ENCODE peak calls at places on chromosomes 13 and 19, in seven cellular contexts. J is tibial nerve, H is adrenal gland, D is sigmoid colon, S is ovary, U is prostate gland, Y is testis. O is an unnamed sample.

GRCh38 chr19:12984143-12984627 is 11.1 kb upstream of the NFIX start:
- DNase-seq in D (no peak), H (no peak), S (no peak), U (no peak), J (no peak), Y (no peak), O (no peak)

GRCh38 chr19:32652893-32653625 is 21.9 kb downstream of the ANKRD27 start:
- DNase-seq in J (peak), Y (peak), S (peak), D (peak), U (peak), H (peak), O (peak)

GRCh38 chr19:43132696-43133095 is 50.2 kb upstream of the PSG2 start:
- DNase-seq in Y (no peak), H (no peak), D (no peak), J (no peak), U (no peak), S (no peak), O (no peak)

GRCh38 chr19:46745030-46745429 is 827 bp upstream of the FKRP start:
- DNase-seq in Y (no peak), J (no peak), D (no peak), H (no peak), S (peak), U (no peak), O (no peak)

GRCh38 chr19:17826508-17827056 is 5.3 kb upstream of the INSL3 start:
- DNase-seq in D (no peak), S (no peak), Y (no peak), H (no peak), J (no peak), U (no peak), O (no peak)

GRCh38 chr13:89726690-89727435 is 1620.6 kb upstream of the MIR17HG start:
- DNase-seq in J (no peak), Y (no peak), S (no peak), D (no peak), H (no peak), U (no peak), O (no peak)

GRCh38 chr19:49931293-49932040 is 2.2 kb upstream of the NUP62 start:
- DNase-seq in D (no peak), Y (no peak), J (no peak), U (no peak), H (no peak), S (no peak), O (no peak)

GRCh38 chr13:110944121-110944967 is 29.5 kb upstream of the ANKRD10 start:
- DNase-seq in J (no peak), H (peak), D (no peak), U (peak), S (peak), Y (no peak), O (no peak)

GRCh38 chr13:33123066-33123940 is 107.1 kb downstream of the KL start:
- DNase-seq in U (no peak), Y (peak), J (peak), D (peak), S (no peak), H (peak), O (no peak)

GRCh38 chr13:25468330-25469178 is 96.8 kb downstream of the ATP8A2 start:
- DNase-seq in J (no peak), H (no peak), U (no peak), S (no peak), Y (peak), D (no peak), O (no peak)

GRCh38 chr13:94233401-94233800 is 246.1 kb downstream of the DCT start:
- DNase-seq in S (no peak), U (no peak), Y (no peak), J (peak), D (peak), H (peak), O (no peak)

GRCh38 chr19:40585677-40586422 is 9.2 kb downstream of the SHKBP1 start:
- DNase-seq in D (no peak), U (no peak), J (no peak), S (no peak), Y (no peak), H (no peak), O (no peak)

GRCh38 chr19:14507704-14508246 is 10.4 kb downstream of the DNAJB1 start:
- DNase-seq in S (no peak), Y (no peak), J (no peak), H (no peak), U (no peak), D (no peak), O (no peak)

GRCh38 chr13:79392882-79393563 is 13.0 kb downstream of the RBM26 start:
- DNase-seq in H (no peak), S (no peak), D (no peak), Y (no peak), U (no peak), J (no peak), O (no peak)

GRCh38 chr13:33446821-33447481 is 161.4 kb upstream of the STARD13 start:
- DNase-seq in H (no peak), U (peak), S (no peak), Y (no peak), D (no peak), J (no peak), O (no peak)

GRCh38 chr13:35855531-35856019 is 275.6 kb downstream of the DCLK1 start:
- DNase-seq in D (no peak), H (no peak), U (no peak), Y (no peak), S (no peak), J (no peak), O (no peak)

GRCh38 chr13:67049744-67050143 is 180.4 kb downstream of the PCDH9 start:
- DNase-seq in D (no peak), J (no peak), S (no peak), H (no peak), U (no peak), Y (no peak), O (no peak)

GRCh38 chr13:93420887-93421286 is 194.3 kb downstream of the GPC6 start:
- DNase-seq in Y (no peak), J (no peak), H (no peak), U (no peak), S (no peak), D (no peak), O (no peak)

GRCh38 chr19:1410136-1410786 is 2.9 kb downstream of the DAZAP1 start:
- DNase-seq in H (peak), S (no peak), Y (no peak), D (no peak), U (no peak), J (no peak), O (no peak)

GRCh38 chr13:104779311-104779710 is 1713.1 kb upstream of the SLC10A2 start:
- DNase-seq in J (no peak), Y (no peak), H (no peak), U (no peak), D (no peak), S (no peak), O (no peak)

GRCh38 chr13:46664195-46664594 is 111.2 kb downstream of the LRCH1 start:
- DNase-seq in J (no peak), S (no peak), H (no peak), U (no peak), Y (no peak), D (no peak), O (no peak)

GRCh38 chr13:90868321-90868920 is 479.1 kb upstream of the MIR17HG start:
- DNase-seq in S (no peak), J (peak), U (no peak), H (no peak), Y (peak), D (no peak), O (no peak)

GRCh38 chr13:78604782-78605611 is 1.6 kb upstream of the POU4F1 start:
- DNase-seq in U (no peak), Y (no peak), H (no peak), D (no peak), J (no peak), S (no peak), O (no peak)

GRCh38 chr13:99384468-99384867 is 77.3 kb upstream of the GPR183 start:
- DNase-seq in Y (no peak), U (no peak), S (no peak), J (no peak), H (no peak), D (no peak), O (no peak)

GRCh38 chr13:37960427-37960826 is 90.9 kb upstream of the TRPC4 start:
- DNase-seq in U (no peak), D (no peak), J (no peak), H (no peak), S (no peak), Y (no peak), O (no peak)

GRCh38 chr19:55549500-55550320 is 4.4 kb upstream of the SBK3 start:
- DNase-seq in D (no peak), S (no peak), J (no peak), U (no peak), Y (no peak), H (no peak), O (peak)

GRCh38 chr13:59437902-59438301 is 725.8 kb downstream of the DIAPH3 start:
- DNase-seq in D (no peak), Y (no peak), U (no peak), S (no peak), J (no peak), H (no peak), O (no peak)

GRCh38 chr13:93981578-93981977 is 497.9 kb downstream of the DCT start:
- DNase-seq in H (no peak), D (no peak), U (no peak), J (no peak), S (no peak), Y (no peak), O (no peak)

GRCh38 chr19:22882797-22883196 is 50.7 kb downstream of the ZNF723 start:
- DNase-seq in Y (no peak), D (no peak), H (no peak), J (peak), U (no peak), S (no peak), O (no peak)
- TF ChIP-seq CTCF in Y (peak), D (peak), H (peak), J (peak), U (no peak), S (peak), O (peak)

DNA sequence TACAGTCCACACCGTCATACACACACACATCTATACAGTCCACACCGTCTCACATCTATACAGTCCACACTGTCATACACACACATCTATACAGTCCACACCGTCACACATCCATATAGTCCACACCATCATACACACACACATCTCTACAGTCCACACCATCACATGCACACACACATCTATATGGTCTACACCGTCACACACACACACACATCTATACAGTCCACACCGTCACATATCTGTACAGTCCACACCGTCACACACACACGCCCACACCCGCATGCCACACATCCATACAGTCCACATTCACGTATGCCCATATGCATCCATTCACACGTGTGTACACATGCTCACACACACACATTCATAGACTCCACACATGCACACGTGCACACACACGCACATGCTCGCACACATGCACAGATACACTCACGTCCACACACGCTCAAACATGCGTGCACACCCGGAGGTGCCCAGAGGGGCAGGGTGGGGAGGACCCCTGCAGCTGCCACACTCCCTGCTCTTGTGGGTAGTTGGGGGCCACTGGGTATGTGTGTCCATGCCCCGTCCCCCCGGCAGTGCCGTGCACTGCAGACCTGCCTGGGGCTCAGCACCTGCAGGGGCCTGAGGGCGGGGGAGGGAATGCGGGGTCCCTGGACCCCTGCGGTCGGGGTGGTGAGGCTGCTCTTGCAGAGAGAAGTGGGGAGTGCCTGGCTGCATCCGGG is 29.2 kb downstream of the PIAS4 start:
- DNase-seq in Y (no peak), D (no peak), S (no peak), U (no peak), J (no peak), H (no peak), O (no peak)
- H3K27ac ChIP-seq in Y (no peak), D (no peak), S (no peak), U (no peak), J (peak), H (no peak), O (no peak)

GRCh38 chr19:4063369-4064072 is 3.2 kb downstream of the ZBTB7A start:
- DNase-seq in S (peak), D (no peak), Y (no peak), H (peak), U (no peak), J (no peak), O (peak)

GRCh38 chr19:4064073-4064550 is 2.6 kb downstream of the ZBTB7A start:
- DNase-seq in Y (peak), J (no peak), H (peak), D (peak), U (no peak), S (peak), O (no peak)

GRCh38 chr19:4061683-4062575 is 4.8 kb downstream of the ZBTB7A start:
- DNase-seq in H (peak), Y (no peak), U (peak), J (no peak), S (peak), D (peak), O (peak)

GRCh38 chr19:4061178-4061682 is 5.5 kb downstream of the ZBTB7A start:
- DNase-seq in U (peak), J (peak), Y (peak), H (peak), S (peak), D (peak), O (peak)

GRCh38 chr19:4062576-4063368 is 3.9 kb downstream of the ZBTB7A start:
- DNase-seq in D (no peak), S (peak), Y (no peak), H (no peak), U (no peak), J (no peak), O (no peak)
- TF ChIP-seq POLR2A in D (peak), S (no peak), Y (no peak), H (no peak), U (no peak), J (no peak), O (no peak)

GRCh38 chr13:113458218-113459065 is 5.2 kb upstream of the ADPRHL1 start:
- DNase-seq in D (peak), Y (peak), U (no peak), H (no peak), J (no peak), S (no peak), O (no peak)
- TF ChIP-seq CTCF in D (peak), Y (peak), U (no peak), H (peak), J (no peak), S (no peak), O (peak)

DNA sequence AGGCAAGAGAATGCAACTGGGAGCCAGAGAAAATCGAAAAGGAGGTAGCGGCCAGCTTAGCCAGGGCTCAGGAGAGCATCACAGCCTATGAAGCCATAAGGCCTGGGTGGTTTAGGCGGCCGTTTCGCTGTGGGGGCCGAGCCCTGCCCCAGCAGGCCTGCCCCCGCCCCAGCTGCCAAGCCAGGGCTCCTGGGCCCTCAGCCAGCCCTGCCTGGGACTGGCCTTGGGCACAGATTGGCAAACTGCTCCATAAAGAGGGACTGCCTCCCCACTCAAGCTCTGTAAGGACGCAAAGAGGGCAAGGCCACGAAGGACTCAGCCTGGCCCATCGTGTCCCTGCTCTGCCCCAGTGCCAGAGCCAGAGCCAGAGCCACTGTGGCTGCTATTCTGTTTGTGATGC is 10.2 kb downstream of the ZNF653 start:
- DNase-seq in H (peak), U (no peak), D (no peak), S (no peak), Y (peak), J (no peak), O (no peak)
- H3K27ac ChIP-seq in H (no peak), U (no peak), D (no peak), S (no peak), Y (peak), J (no peak), O (no peak)